ENCODE peak calls at places on chromosomes 4 and X, in seven cellular contexts. Y is aorta; A is prostate gland; D is right lobe of liver; Q is fibroblast of lung; N is GM12878; B is CD8-positive, alpha-beta T cell. V is an unnamed sample.

GRCh38 chrX:54045563-54046228 is 1.4 kb upstream of the PHF8 start:
- DNase-seq in Y (no peak), A (peak; percentile 26), D (no peak), Q (no peak), N (no peak), B (no peak), V (no peak)

GRCh38 chr4:73726000-73726399 is 14.4 kb upstream of the CXCL8 start:
- DNase-seq in Y (no peak), A (no peak), D (no peak), Q (peak; percentile 87), N (no peak), B (no peak), V (no peak)

GRCh38 chr4:139934786-139935330 is 219.1 kb downstream of the MAML3 start:
- DNase-seq in Y (no peak), A (no peak), D (no peak), Q (no peak), N (no peak), B (no peak), V (no peak)

GRCh38 chr4:182752158-182752910 is 164.9 kb downstream of the DCTD start:
- DNase-seq in Y (no peak), A (no peak), D (no peak), Q (no peak), N (no peak), B (no peak), V (no peak)

GRCh38 chr4:108135549-108136209 is 33.1 kb downstream of the LEF1 start:
- DNase-seq in Y (no peak), A (peak; percentile 15), D (no peak), Q (no peak), N (no peak), B (peak; percentile 22), V (no peak)

GRCh38 chr4:119570401-119570800 is 58.2 kb downstream of the PDE5A start:
- DNase-seq in Y (no peak), A (no peak), D (no peak), Q (peak; percentile 72), N (no peak), B (no peak), V (no peak)

GRCh38 chr4:88880501-88881226 is 176.3 kb downstream of the FAM13A start:
- DNase-seq in Y (no peak), A (peak; percentile 19), D (no peak), Q (no peak), N (no peak), B (no peak), V (no peak)

GRCh38 chr4:151329217-151330007 is 4.0 kb upstream of the SH3D19 start:
- DNase-seq in Y (no peak), A (no peak), D (no peak), Q (no peak), N (no peak), B (no peak), V (no peak)

DNA sequence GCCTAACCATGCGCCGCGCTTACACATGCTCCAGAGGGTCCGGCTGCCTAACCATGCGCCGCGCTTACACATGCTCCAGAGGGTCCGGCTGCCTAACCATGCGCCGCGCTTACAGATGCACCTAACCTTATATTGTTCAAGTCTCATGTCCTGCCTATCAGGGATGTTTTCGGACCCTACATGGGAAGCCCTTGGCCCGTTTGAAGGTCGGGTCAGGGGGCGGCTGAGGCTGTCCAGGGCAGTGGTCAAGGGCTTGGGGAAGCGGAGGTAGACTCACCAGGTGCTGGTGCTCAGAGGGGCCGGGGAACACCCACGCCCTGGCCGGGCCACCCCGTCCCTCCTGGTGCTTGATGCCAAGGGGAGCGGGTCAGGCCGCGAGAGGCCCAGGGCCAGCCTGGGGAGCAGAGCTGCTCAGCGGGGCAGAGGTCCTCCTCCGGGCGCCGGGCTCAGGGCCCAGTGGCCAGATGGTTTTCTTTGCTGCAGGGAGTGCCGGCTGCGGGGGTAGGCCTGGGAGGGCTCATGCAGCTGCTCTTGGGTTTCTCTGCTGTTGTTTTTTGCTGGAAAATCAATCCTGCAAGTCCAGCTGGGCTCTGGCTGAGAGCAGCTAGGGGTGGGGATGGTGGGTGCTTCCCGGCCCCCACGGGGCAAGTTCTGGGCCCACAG is 35.4 kb upstream of the SPON2 start:
- DNase-seq in Y (peak; percentile 80), A (no peak), D (peak; percentile 61), Q (peak; percentile 95), N (no peak), B (peak; percentile 14), V (peak; percentile 92)
- H3K4me1 ChIP-seq in Y (no peaks in the 10 kb centered on the region), A (peaks cover 45% of the 10 kb centered on the region), D (no peaks in the 10 kb centered on the region), Q (peaks cover 36% of the 10 kb centered on the region), N (peaks cover 18% of the 10 kb centered on the region), B (peaks cover 23% of the 10 kb centered on the region), V (peaks cover 17% of the 10 kb centered on the region)

GRCh38 chr4:40194602-40195161 is 2.1 kb upstream of the RHOH start:
- DNase-seq in Y (no peak), A (no peak), D (no peak), Q (peak; percentile 52), N (no peak), B (peak; percentile 71), V (no peak)

GRCh38 chr4:40192286-40193017 is 4.4 kb upstream of the RHOH start:
- DNase-seq in Y (no peak), A (no peak), D (no peak), Q (no peak), N (no peak), B (no peak), V (no peak)

GRCh38 chr4:40195182-40196177 is 1.4 kb upstream of the RHOH start:
- DNase-seq in Y (no peak), A (no peak), D (no peak), Q (no peak), N (no peak), B (no peak), V (no peak)

GRCh38 chr4:40193018-40193571 is 3.7 kb upstream of the RHOH start:
- DNase-seq in Y (no peak), A (no peak), D (no peak), Q (no peak), N (no peak), B (peak; percentile 66), V (no peak)

GRCh38 chr4:40193578-40193977 is 3.3 kb upstream of the RHOH start:
- DNase-seq in Y (no peak), A (no peak), D (no peak), Q (no peak), N (no peak), B (no peak), V (no peak)
- H3K4me3 ChIP-seq in Y (no peak overlapping the region), A (no peak overlapping the region), D (no peak overlapping the region), Q (no peak overlapping the region), N (peak overlapping the region; percentile 88), B (peak overlapping the region; percentile 36), V (no peak overlapping the region)

GRCh38 chr4:40572692-40573287 is 56.9 kb downstream of the RBM47 start:
- DNase-seq in Y (no peak), A (no peak), D (no peak), Q (no peak), N (no peak), B (no peak), V (no peak)

GRCh38 chr4:40577588-40578253 is 51.9 kb downstream of the RBM47 start:
- DNase-seq in Y (no peak), A (no peak), D (no peak), Q (no peak), N (no peak), B (no peak), V (no peak)

GRCh38 chr4:40576651-40577480 is 52.8 kb downstream of the RBM47 start:
- DNase-seq in Y (peak; percentile 87), A (peak; percentile 86), D (peak; percentile 91), Q (peak; percentile 84), N (peak; percentile 82), B (no peak), V (peak; percentile 88)

GRCh38 chr4:40573593-40574311 is 55.9 kb downstream of the RBM47 start:
- DNase-seq in Y (no peak), A (no peak), D (no peak), Q (no peak), N (peak; percentile 45), B (no peak), V (no peak)

GRCh38 chr4:40575846-40576245 is 53.8 kb downstream of the RBM47 start:
- DNase-seq in Y (no peak), A (no peak), D (no peak), Q (no peak), N (no peak), B (no peak), V (no peak)
- H3K4me1 ChIP-seq in Y (no peaks in the 10 kb centered on the region), A (no peaks in the 10 kb centered on the region), D (no peaks in the 10 kb centered on the region), Q (no peaks in the 10 kb centered on the region), N (peaks cover 54% of the 10 kb centered on the region), B (no peaks in the 10 kb centered on the region), V (peaks cover 5% of the 10 kb centered on the region)

GRCh38 chr4:76589872-76590846 is 155.1 kb downstream of the SHROOM3 start:
- DNase-seq in Y (peak; percentile 82), A (no peak), D (no peak), Q (peak; percentile 83), N (no peak), B (no peak), V (peak; percentile 70)
- H3K4me3 ChIP-seq in Y (peak overlapping the region; percentile 5), A (no peak overlapping the region), D (no peak overlapping the region), Q (no peak overlapping the region), N (no peak overlapping the region), B (no peak overlapping the region), V (no peak overlapping the region)

GRCh38 chrX:119502727-119503483 is 34.7 kb downstream of the SLC25A5 start:
- DNase-seq in Y (peak; percentile 57), A (peak; percentile 41), D (peak; percentile 67), Q (peak; percentile 12), N (no peak), B (peak; percentile 54), V (no peak)

GRCh38 chrX:119500061-119500800 is 32.0 kb downstream of the SLC25A5 start:
- DNase-seq in Y (peak; percentile 31), A (no peak), D (no peak), Q (no peak), N (no peak), B (no peak), V (no peak)

GRCh38 chrX:119503484-119503861 is 35.2 kb downstream of the SLC25A5 start:
- DNase-seq in Y (peak; percentile 84), A (peak; percentile 48), D (peak; percentile 81), Q (peak; percentile 73), N (no peak), B (no peak), V (no peak)

GRCh38 chrX:119505945-119506344 is 37.7 kb downstream of the SLC25A5 start:
- DNase-seq in Y (no peak), A (no peak), D (peak; percentile 73), Q (no peak), N (no peak), B (no peak), V (no peak)

GRCh38 chrX:119501511-119502148 is 33.4 kb downstream of the SLC25A5 start:
- DNase-seq in Y (peak; percentile 30), A (no peak), D (no peak), Q (no peak), N (no peak), B (no peak), V (no peak)
- H3K4me1 ChIP-seq in Y (no peaks in the 10 kb centered on the region), A (no peaks in the 10 kb centered on the region), D (no peaks in the 10 kb centered on the region), Q (peaks cover 11% of the 10 kb centered on the region), N (no peaks in the 10 kb centered on the region), B (peaks cover 11% of the 10 kb centered on the region), V (peaks cover 10% of the 10 kb centered on the region)

GRCh38 chrX:10240918-10241317 is 84.1 kb downstream of the CLCN4 start:
- DNase-seq in Y (no peak), A (no peak), D (no peak), Q (peak; percentile 76), N (no peak), B (no peak), V (no peak)
- H3K4me3 ChIP-seq in Y (no peak overlapping the region), A (no peak overlapping the region), D (no peak overlapping the region), Q (no peak overlapping the region), N (no peak overlapping the region), B (no peak overlapping the region), V (no peak overlapping the region)

V was measured in right cardiac atrium.